ENCODE peak calls at places on chromosomes 2 and 18, in five cellular contexts. D, P, I, M and H are unnamed samples.

GRCh38 chr2:170930132-170931109 is 1.4 kb downstream of the GORASP2 start:
- DNase-seq in D (no peak), P (no peak), I (peak; percentile 17), M (peak; percentile 57), H (peak; percentile 44)

GRCh38 chr2:110116033-110116710 is 550 bp upstream of the MALL start:
- DNase-seq in D (peak; percentile 63), P (no peak), I (peak; percentile 54), M (peak; percentile 69), H (peak; percentile 30)

GRCh38 chr2:179233037-179233436 is 31.6 kb downstream of the SESTD1 start:
- DNase-seq in D (no peak), P (no peak), I (no peak), M (no peak), H (peak; percentile 64)

GRCh38 chr2:187774551-187775071 is 220.4 kb upstream of the TFPI start:
- DNase-seq in D (no peak), P (no peak), I (peak; percentile 62), M (no peak), H (peak; percentile 68)

GRCh38 chr2:54083021-54083420 is 32.4 kb upstream of the ACYP2 start:
- DNase-seq in D (no peak), P (no peak), I (no peak), M (peak; percentile 74), H (peak; percentile 7)

GRCh38 chr18:72995558-72995957 is 127.8 kb upstream of the NETO1 start:
- DNase-seq in D (no peak), P (no peak), I (no peak), M (no peak), H (no peak)

GRCh38 chr2:120992791-120993555 is 257.3 kb downstream of the GLI2 start:
- DNase-seq in D (peak; percentile 37), P (no peak), I (no peak), M (no peak), H (no peak)

GRCh38 chr2:38109732-38110181 is 33.8 kb upstream of the CYP1B1 start:
- DNase-seq in D (no peak), P (no peak), I (no peak), M (no peak), H (no peak)

GRCh38 chr18:60732146-60732545 is 359.6 kb upstream of the MC4R start:
- DNase-seq in D (no peak), P (no peak), I (no peak), M (no peak), H (no peak)

GRCh38 chr18:30960661-30961060 is 81.9 kb downstream of the DSC3 start:
- DNase-seq in D (no peak), P (no peak), I (no peak), M (no peak), H (no peak)

GRCh38 chr2:119638891-119639539 is 40.0 kb upstream of the TMEM177 start:
- DNase-seq in D (peak; percentile 65), P (peak; percentile 47), I (no peak), M (peak; percentile 78), H (peak; percentile 9)

GRCh38 chr2:18299423-18300212 is 260.8 kb downstream of the RDH14 start:
- DNase-seq in D (no peak), P (peak; percentile 14), I (peak; percentile 96), M (peak; percentile 96), H (peak; percentile 82)

GRCh38 chr2:25851740-25852503 is 26.4 kb downstream of the ASXL2 start:
- DNase-seq in D (no peak), P (peak; percentile 8), I (peak; percentile 93), M (peak; percentile 69), H (peak; percentile 95)

DNA sequence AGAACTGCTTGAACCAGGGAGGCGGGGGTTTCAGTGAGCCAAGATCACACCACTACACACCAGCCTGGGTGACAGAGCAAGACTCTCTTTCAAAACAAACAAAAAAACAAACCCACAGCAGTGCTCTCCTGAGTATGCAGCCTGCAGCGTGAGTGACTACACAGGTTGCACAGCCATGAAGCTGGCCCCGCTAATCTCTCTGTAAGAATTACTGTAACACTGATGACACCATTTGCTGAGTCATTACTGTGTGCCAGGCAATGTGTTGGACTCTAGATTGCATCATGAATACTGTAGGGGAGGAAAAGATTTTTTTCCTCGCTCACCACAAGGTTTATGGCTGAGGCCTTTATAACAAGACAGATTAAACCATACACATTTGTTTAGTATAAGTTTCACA is 118.6 kb upstream of the ATP8B1 start:
- DNase-seq in D (no peak), P (no peak), I (peak; percentile 60), M (peak; percentile 27), H (peak; percentile 12)
- H2BK15ac ChIP-seq in D (no peak overlapping the region), P (no peak overlapping the region), I (no peak overlapping the region), M (no peak overlapping the region), H (no peak overlapping the region)

GRCh38 chr18:11886629-11887028 is 21.5 kb downstream of the MPPE1 start:
- DNase-seq in D (no peak), P (no peak), I (no peak), M (no peak), H (no peak)
- H3K36me3 ChIP-seq in D (no peaks in the 10 kb centered on the region), P (peaks cover 75% of the 10 kb centered on the region), I (peaks cover 31% of the 10 kb centered on the region), M (no peaks in the 10 kb centered on the region), H (peaks cover 36% of the 10 kb centered on the region)

DNA sequence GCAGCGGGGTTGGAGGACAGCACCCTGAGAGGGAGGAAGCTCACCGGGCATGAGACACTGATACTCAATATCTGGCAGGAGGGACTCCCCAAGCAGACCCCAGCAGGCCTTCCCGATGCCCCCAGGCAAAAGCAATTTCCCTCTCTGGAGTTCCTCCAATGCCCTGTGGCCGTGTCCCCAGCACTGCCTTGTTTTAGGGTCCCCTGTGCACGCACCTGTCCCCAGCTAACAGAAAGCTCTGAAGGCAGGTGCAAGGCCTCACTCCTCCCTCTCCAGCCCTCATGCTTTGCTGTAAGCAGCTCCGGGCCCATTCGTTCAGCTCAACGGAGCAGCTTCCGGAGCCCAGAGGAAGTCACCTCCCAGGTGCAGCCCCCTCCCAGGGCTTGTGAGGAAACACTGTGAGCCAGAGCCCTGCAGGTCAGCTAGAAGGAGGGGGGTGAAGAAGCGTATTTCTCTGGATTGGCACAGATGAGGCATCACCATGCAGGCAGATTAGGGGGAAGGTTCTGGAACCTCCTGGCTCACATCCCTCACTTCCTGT is 50.3 kb upstream of the ID2 start:
- DNase-seq in D (no peak), P (no peak), I (no peak), M (no peak), H (no peak)
- H2BK15ac ChIP-seq in D (no peak overlapping the region), P (peak overlapping the region; percentile 32), I (peak overlapping the region; percentile 88), M (no peak overlapping the region), H (peak overlapping the region; percentile 60)

GRCh38 chr2:195322324-195322723 is 334.7 kb upstream of the SLC39A10 start:
- DNase-seq in D (no peak), P (no peak), I (no peak), M (no peak), H (no peak)
- H3K36me3 ChIP-seq in D (no peaks in the 10 kb centered on the region), P (no peaks in the 10 kb centered on the region), I (no peaks in the 10 kb centered on the region), M (no peaks in the 10 kb centered on the region), H (no peaks in the 10 kb centered on the region)

GRCh38 chr2:231707625-231708049 is 688 bp upstream of the PTMA start:
- DNase-seq in D (peak; percentile 85), P (no peak), I (no peak), M (peak; percentile 81), H (no peak)
- H2BK15ac ChIP-seq in D (peak overlapping the region; percentile 98), P (peak overlapping the region; percentile 100), I (peak overlapping the region; percentile 99), M (no peak overlapping the region), H (peak overlapping the region; percentile 100)

GRCh38 chr2:24203029-24203786 is 28.4 kb downstream of the FAM228A start:
- DNase-seq in D (no peak), P (no peak), I (no peak), M (peak; percentile 31), H (no peak)
- H3K36me3 ChIP-seq in D (no peaks in the 10 kb centered on the region), P (no peaks in the 10 kb centered on the region), I (peaks cover 17% of the 10 kb centered on the region), M (no peaks in the 10 kb centered on the region), H (peaks cover 45% of the 10 kb centered on the region)

GRCh38 chr18:12819330-12819729 is 64.7 kb downstream of the PTPN2 start:
- DNase-seq in D (no peak), P (no peak), I (no peak), M (no peak), H (no peak)

GRCh38 chr18:12821408-12821807 is 62.6 kb downstream of the PTPN2 start:
- DNase-seq in D (no peak), P (no peak), I (no peak), M (peak; percentile 84), H (no peak)

GRCh38 chr18:12823892-12824291 is 60.1 kb downstream of the PTPN2 start:
- DNase-seq in D (no peak), P (no peak), I (peak; percentile 29), M (no peak), H (no peak)

GRCh38 chr18:12820526-12820925 is 63.5 kb downstream of the PTPN2 start:
- DNase-seq in D (no peak), P (no peak), I (no peak), M (no peak), H (no peak)

DNA sequence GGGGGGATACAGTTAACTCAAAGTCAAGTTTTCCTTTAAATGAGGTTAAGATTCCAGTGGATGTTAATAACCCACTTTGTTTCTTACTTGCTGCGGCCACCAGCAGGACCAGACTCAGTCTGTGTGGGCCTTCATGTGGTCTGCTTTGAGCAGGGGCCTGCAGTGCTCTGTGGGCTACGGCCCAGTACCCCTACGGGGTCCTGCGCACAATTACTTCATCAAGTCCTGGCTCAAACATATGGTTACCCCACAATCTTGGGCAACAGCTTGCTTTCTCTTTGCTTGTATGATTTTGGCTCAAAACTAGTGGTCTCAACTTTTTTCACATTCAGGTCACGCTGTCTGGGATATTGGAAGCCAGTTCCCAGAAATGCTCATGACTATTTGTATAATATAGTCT is 64.2 kb downstream of the PTPN2 start:
- DNase-seq in D (no peak), P (no peak), I (no peak), M (no peak), H (no peak)
- H2BK15ac ChIP-seq in D (no peak overlapping the region), P (no peak overlapping the region), I (no peak overlapping the region), M (no peak overlapping the region), H (no peak overlapping the region)

GRCh38 chr2:1643220-1643619 is 101.1 kb downstream of the PXDN start:
- DNase-seq in D (no peak), P (no peak), I (no peak), M (no peak), H (no peak)
- H3K36me3 ChIP-seq in D (peaks cover 17% of the 10 kb centered on the region), P (no peaks in the 10 kb centered on the region), I (peaks cover 66% of the 10 kb centered on the region), M (peaks cover 4% of the 10 kb centered on the region), H (peaks cover 74% of the 10 kb centered on the region)

GRCh38 chr2:196437626-196438025 is 201.9 kb upstream of the CCDC150 start:
- DNase-seq in D (no peak), P (no peak), I (no peak), M (no peak), H (no peak)
- H2BK15ac ChIP-seq in D (no peak overlapping the region), P (no peak overlapping the region), I (no peak overlapping the region), M (no peak overlapping the region), H (no peak overlapping the region)